ENCODE peak calls at places on chromosome 6, in nine cellular contexts. Z is GM23248; A is left ventricle myocardium superior; D is stimulated activated CD8-positive, alpha-beta memory T cell treated with anti-CD3 and anti-CD28 coated beads, Interleukin-2, amount 100 ng/mL, for 48 hours; V is AG04450; S is GM03348; O is Kasumi-1; Q is GOT3; P is endothelial cell. I is an unnamed sample.

GRCh38 chr6:45835725-45836437 is 179.8 kb downstream of the CLIC5 start:
- DNase-seq in D (no peak), A (no peak), Q (no peak), S (no peak), V (no peak), O (no peak), P (no peak), Z (peak; percentile 10), I (no peak)

GRCh38 chr6:81262656-81263055 is 489.8 kb downstream of the TENT5A start:
- DNase-seq in O (no peak), A (no peak), Z (no peak), Q (no peak), D (no peak), V (no peak), P (no peak), S (no peak), I (no peak)

GRCh38 chr6:147769496-147770087 is 261.1 kb downstream of the SAMD5 start:
- DNase-seq in V (no peak), O (no peak), P (no peak), Z (no peak), D (no peak), Q (no peak), S (no peak), A (no peak), I (no peak)

GRCh38 chr6:13360671-13361540 is 32.6 kb upstream of the TBC1D7 start:
- DNase-seq in D (no peak), S (no peak), Q (no peak), O (peak; percentile 97), P (no peak), A (peak; percentile 71), Z (no peak), V (no peak), I (no peak)

GRCh38 chr6:105786890-105787655 is 299.1 kb upstream of the PRDM1 start:
- DNase-seq in O (no peak), Q (no peak), P (no peak), S (no peak), V (no peak), A (no peak), Z (no peak), D (no peak), I (no peak)

GRCh38 chr6:118594877-118595276 is 46.8 kb downstream of the PLN start:
- DNase-seq in O (peak; percentile 78), D (no peak), S (no peak), Q (no peak), P (no peak), Z (no peak), A (no peak), V (no peak), I (no peak)

GRCh38 chr6:4632411-4632810 is 143.8 kb upstream of the CDYL start:
- DNase-seq in A (no peak), Z (no peak), V (no peak), S (no peak), P (no peak), Q (no peak), O (no peak), D (no peak), I (no peak)

GRCh38 chr6:50608421-50608820 is 104.9 kb upstream of the TFAP2D start:
- DNase-seq in P (no peak), S (no peak), V (no peak), D (no peak), O (no peak), A (no peak), Z (no peak), Q (no peak), I (no peak)

GRCh38 chr6:37033255-37033654 is 27.8 kb downstream of the FGD2 start:
- DNase-seq in O (no peak), D (peak; percentile 37), Z (peak; percentile 51), A (no peak), S (no peak), V (no peak), P (no peak), Q (no peak), I (no peak)